ENCODE peak calls at places on chromosomes 6 and 20, in ten cellular contexts. R is right lobe of liver; T is Kasumi-1; K is HT-29; O is activated gamma-delta T cell treated with Interleukin-2 at 50 U/mL for 16 hours; I is H54; A is dorsolateral prefrontal cortex; S is Caki2; V is Right ventricle myocardium superior; B is activated CD4-positive, alpha-beta T cell treated with anti-CD3 and anti-CD28 coated beads, Interleukin-2, amount 50 U/mL, for 24 hours. J is an unnamed sample.

GRCh38 chr20:33788351-33789049 is 22.6 kb upstream of the CHMP4B start:
- DNase-seq in R (no peak), T (no peak), K (peak), O (no peak), I (no peak), A (no peak), S (peak), V (no peak), B (no peak), J (peak)

GRCh38 chr6:14822012-14822553 is 423.8 kb upstream of the JARID2 start:
- DNase-seq in R (no peak), T (no peak), K (no peak), O (no peak), I (no peak), A (no peak), S (no peak), V (no peak), B (no peak), J (no peak)

GRCh38 chr6:75855047-75855446 is 106.0 kb downstream of the MYO6 start:
- DNase-seq in R (no peak), T (peak), K (peak), O (no peak), I (no peak), A (no peak), S (peak), V (no peak), B (peak), J (peak)

GRCh38 chr20:40844285-40844684 is 155.2 kb upstream of the MAFB start:
- DNase-seq in R (no peak), T (no peak), K (no peak), O (no peak), I (no peak), A (no peak), S (no peak), V (no peak), B (no peak), J (no peak)

GRCh38 chr20:362271-363254 is 15.7 kb downstream of the NRSN2 start:
- DNase-seq in R (peak), T (peak), K (peak), O (no peak), I (no peak), A (peak), S (peak), V (peak), B (no peak), J (peak)

GRCh38 chr6:118252474-118252873 is 295.6 kb upstream of the PLN start:
- DNase-seq in R (no peak), T (peak), K (peak), O (no peak), I (no peak), A (no peak), S (no peak), V (no peak), B (no peak), J (no peak)

GRCh38 chr6:116283191-116283590 is 3.5 kb upstream of the TSPYL1 start:
- DNase-seq in R (no peak), T (no peak), K (no peak), O (no peak), I (no peak), A (no peak), S (no peak), V (no peak), B (no peak), J (no peak)

GRCh38 chr20:5933802-5934436 is 16.4 kb downstream of the TRMT6 start:
- DNase-seq in R (no peak), T (peak), K (peak), O (no peak), I (no peak), A (peak), S (no peak), V (no peak), B (no peak), J (no peak)

GRCh38 chr6:112205521-112206458 is 48.6 kb downstream of the LAMA4 start:
- DNase-seq in R (no peak), T (no peak), K (no peak), O (no peak), I (no peak), A (no peak), S (peak), V (no peak), B (no peak), J (no peak)

GRCh38 chr20:47540443-47541354 is 39.0 kb downstream of the NCOA3 start:
- DNase-seq in R (no peak), T (peak), K (no peak), O (no peak), I (no peak), A (no peak), S (peak), V (no peak), B (no peak), J (peak)

GRCh38 chr6:154604120-154604519 is 93.6 kb upstream of the CNKSR3 start:
- DNase-seq in R (no peak), T (no peak), K (no peak), O (no peak), I (no peak), A (no peak), S (no peak), V (no peak), B (no peak), J (no peak)

GRCh38 chr6:4346659-4347333 is 211.4 kb upstream of the ECI2 start:
- DNase-seq in R (no peak), T (no peak), K (no peak), O (no peak), I (no peak), A (no peak), S (no peak), V (peak), B (no peak), J (no peak)

GRCh38 chr6:57135885-57136284 is 36.2 kb upstream of the BAG2 start:
- DNase-seq in R (no peak), T (no peak), K (no peak), O (no peak), I (no peak), A (no peak), S (no peak), V (no peak), B (no peak), J (no peak)